ENCODE peak calls at places on chromosomes 1 and 21, in nine cellular contexts. B is adrenal gland; Q is CD8-positive, alpha-beta T cell; L is lung; W is PC-9; V is nephron progenitor cell; M is right lobe of liver; D is foreskin fibroblast; J is HFF-Myc. G is an unnamed sample.
A peak's percentile ranks its signal among the peaks of the same experiment; 100 is the strongest.

GRCh38 chr1:113868387-113869083 is 3.0 kb downstream of the PTPN22 start:
- DNase-seq in M (no peak), Q (no peak), D (peak; percentile 74), V (no peak), W (no peak), B (no peak), J (no peak), L (no peak), G (no peak)

GRCh38 chr1:246609632-246610031 is 43.4 kb downstream of the CNST start:
- DNase-seq in L (no peak), D (no peak), J (no peak), M (no peak), Q (no peak), V (no peak), W (no peak), B (no peak), G (no peak)

GRCh38 chr1:10338047-10338446 is 60.8 kb upstream of the PGD start:
- DNase-seq in J (peak; percentile 12), D (peak; percentile 64), M (no peak), V (peak; percentile 41), L (peak; percentile 32), Q (no peak), W (peak; percentile 18), B (peak; percentile 53), G (peak; percentile 3)

GRCh38 chr1:17567582-17567981 is 28.1 kb downstream of the ARHGEF10L start:
- DNase-seq in W (no peak), Q (no peak), M (no peak), V (no peak), D (peak; percentile 86), L (no peak), J (peak; percentile 20), B (peak; percentile 57), G (no peak)

GRCh38 chr1:173406783-173407230 is 70.3 kb upstream of the PRDX6 start:
- DNase-seq in W (no peak), L (no peak), B (peak; percentile 30), D (no peak), J (no peak), Q (no peak), M (no peak), V (no peak), G (no peak)

GRCh38 chr1:178060789-178061556 is 32.9 kb upstream of the RASAL2 start:
- DNase-seq in J (no peak), Q (no peak), D (peak; percentile 75), V (no peak), M (no peak), W (peak; percentile 51), L (no peak), B (peak; percentile 33), G (peak; percentile 92)

GRCh38 chr1:212982430-212983152 is 32.2 kb downstream of the VASH2 start:
- DNase-seq in W (no peak), Q (no peak), B (peak; percentile 46), L (peak; percentile 15), J (no peak), D (no peak), M (no peak), V (no peak), G (no peak)

GRCh38 chr1:230156068-230156467 is 89.0 kb downstream of the GALNT2 start:
- DNase-seq in J (no peak), B (no peak), Q (no peak), D (no peak), L (no peak), W (no peak), M (peak; percentile 14), V (no peak), G (no peak)

GRCh38 chr21:37149411-37149810 is 76.4 kb downstream of the TTC3 start:
- DNase-seq in B (no peak), W (no peak), M (no peak), D (peak; percentile 81), L (no peak), Q (no peak), V (no peak), J (no peak), G (no peak)

GRCh38 chr21:37146320-37147225 is 73.5 kb downstream of the TTC3 start:
- DNase-seq in D (no peak), V (no peak), J (no peak), W (no peak), M (no peak), Q (no peak), L (no peak), B (no peak), G (no peak)

GRCh38 chr21:37139902-37140301 is 66.8 kb downstream of the TTC3 start:
- DNase-seq in L (no peak), B (no peak), Q (no peak), D (peak; percentile 37), J (no peak), V (no peak), M (no peak), W (no peak), G (peak; percentile 97)

DNA sequence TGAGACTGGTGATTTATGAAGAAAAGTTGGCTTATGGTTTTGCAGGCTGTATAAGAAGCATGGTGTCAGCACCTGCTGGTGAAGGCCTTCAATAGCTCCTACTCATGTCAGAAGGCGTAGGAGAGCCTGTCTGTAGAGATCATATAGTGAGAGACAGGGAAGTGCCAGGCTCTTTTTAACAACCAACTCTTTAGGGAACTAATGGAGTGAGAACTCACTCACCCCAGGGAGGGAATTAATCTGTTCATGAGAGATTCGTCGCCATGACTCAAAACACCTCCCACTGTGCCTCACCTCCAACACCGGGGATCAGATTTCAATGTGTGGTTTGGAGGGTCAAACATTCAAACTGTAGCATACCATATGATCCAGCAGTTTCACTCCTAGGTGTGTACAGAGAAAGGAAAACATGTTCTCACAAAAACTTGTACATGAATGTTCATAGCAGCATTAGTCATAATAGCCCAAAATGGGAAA is 72.6 kb downstream of the TTC3 start:
- DNase-seq in M (no peak), D (peak; percentile 27), W (no peak), V (no peak), Q (no peak), J (no peak), L (no peak), B (no peak), G (no peak)
- TF ChIP-seq CTCF in M (no peak), D (no peak), W (no peak), V (no peak), Q (no peak), J (no peak), L (no peak), B (no peak), G (no peak)

DNA sequence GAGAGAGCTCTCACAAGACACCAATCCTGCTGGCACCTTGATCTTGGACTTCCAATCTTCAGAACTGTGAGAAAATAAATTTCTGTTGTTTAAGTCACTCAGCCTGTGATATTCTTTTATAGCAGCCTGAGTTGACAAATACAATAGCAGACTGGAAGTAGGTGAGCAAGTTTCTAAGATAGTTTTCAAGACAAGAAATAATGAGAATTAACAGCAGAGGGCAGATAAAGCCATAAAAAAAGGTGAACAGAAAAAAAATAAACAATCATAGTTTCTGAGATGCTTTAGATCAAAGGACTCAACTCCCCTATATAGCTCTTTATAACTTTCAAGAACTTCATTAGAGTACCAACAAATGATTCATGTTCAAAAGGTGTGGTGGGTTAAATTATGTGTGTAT is 119.8 kb downstream of the PLPPR5 start:
- DNase-seq in B (no peak), J (no peak), M (no peak), D (no peak), Q (no peak), W (no peak), V (no peak), L (no peak), G (no peak)
- TF ChIP-seq CTCF in B (no peak), J (no peak), M (no peak), D (no peak), Q (no peak), W (peak; percentile 23), V (no peak), L (no peak), G (no peak)

GRCh38 chr1:155137129-155137528 is 1.5 kb downstream of the SLC50A1 start:
- DNase-seq in Q (no peak), B (no peak), M (no peak), D (no peak), W (no peak), J (no peak), L (no peak), V (no peak), G (no peak)

GRCh38 chr1:155134322-155134721 is 1.3 kb upstream of the SLC50A1 start:
- DNase-seq in Q (no peak), L (no peak), M (no peak), D (no peak), B (no peak), J (no peak), V (no peak), W (no peak), G (no peak)

GRCh38 chr1:155134858-155135415 is 715 bp upstream of the SLC50A1 start:
- DNase-seq in W (peak; percentile 94), Q (no peak), V (peak; percentile 66), L (peak; percentile 93), B (peak; percentile 98), D (peak; percentile 97), M (peak; percentile 88), J (peak; percentile 79), G (peak; percentile 91)

GRCh38 chr1:155136728-155137127 is 1.1 kb downstream of the SLC50A1 start:
- DNase-seq in Q (no peak), D (no peak), L (no peak), W (no peak), M (no peak), J (no peak), B (no peak), V (no peak), G (no peak)

DNA sequence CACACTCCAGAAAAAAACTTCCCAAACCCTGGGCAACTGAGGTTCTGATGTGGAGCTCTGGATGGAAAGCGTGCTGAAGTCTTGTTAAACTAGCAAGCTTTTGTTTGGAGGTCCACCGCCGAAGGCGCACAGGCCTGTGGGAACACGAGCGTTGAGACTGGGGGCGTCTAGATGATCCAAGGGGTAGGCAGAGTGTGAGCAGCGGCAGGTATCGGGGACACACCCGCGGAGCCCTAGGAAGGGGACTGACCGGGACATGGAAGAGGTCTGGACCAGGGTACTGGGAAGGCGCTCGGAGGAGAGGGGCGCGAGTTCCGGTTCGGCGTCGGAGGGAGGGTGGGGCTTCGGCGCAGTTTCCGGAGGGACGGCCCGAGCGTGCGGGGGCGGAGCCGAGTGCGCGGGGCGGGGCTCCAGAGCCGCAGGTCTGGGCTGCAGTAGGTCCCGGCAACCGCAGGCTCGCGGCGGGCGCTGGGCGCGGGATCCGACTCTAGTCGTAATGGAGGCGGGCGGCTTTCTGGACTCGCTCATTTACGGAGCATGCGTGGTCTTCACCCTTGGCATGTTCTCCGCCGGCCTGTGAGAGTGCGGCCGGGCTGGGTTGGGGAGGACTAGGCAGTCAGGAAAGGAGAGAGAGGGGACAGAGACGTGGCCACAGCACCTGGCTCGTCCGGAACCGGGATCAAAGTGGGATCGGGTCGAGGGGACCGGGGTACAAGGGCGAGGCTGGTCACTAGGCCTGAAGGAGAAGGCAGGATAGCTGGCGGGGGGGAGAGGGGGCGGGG is at the start of gene SLC50A1:
- DNase-seq in B (peak; percentile 97), W (peak; percentile 94), D (peak; percentile 98), Q (peak; percentile 87), V (peak; percentile 98), M (peak; percentile 96), L (peak; percentile 93), J (peak; percentile 65), G (peak; percentile 77)
- TF ChIP-seq CTCF in B (peak; percentile 18), W (peak; percentile 15), D (no peak), Q (no peak), V (no peak), M (peak; percentile 31), L (no peak), J (no peak), G (no peak)

DNA sequence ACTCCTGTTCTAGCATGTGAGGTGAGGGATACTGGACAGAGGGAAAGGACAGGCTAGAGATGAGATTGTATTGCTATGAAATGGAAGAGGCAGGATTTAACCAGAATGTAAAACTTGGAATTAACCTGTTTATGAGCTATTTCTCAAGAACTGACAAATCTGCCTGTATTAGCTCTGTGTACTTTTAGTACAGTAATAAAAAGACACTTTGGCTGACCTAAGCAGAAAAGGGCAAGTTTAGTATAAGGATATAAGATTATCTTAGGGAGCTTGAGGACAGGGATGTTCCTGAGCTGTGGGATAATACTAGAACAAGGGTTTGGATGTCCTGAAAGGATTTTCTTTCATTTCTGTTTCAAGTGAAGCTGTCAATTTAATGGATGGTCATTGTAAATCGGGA is 11.2 kb downstream of the ZCCHC17 start:
- DNase-seq in L (no peak), D (no peak), Q (no peak), B (no peak), J (no peak), M (no peak), V (no peak), W (no peak), G (no peak)
- TF ChIP-seq CTCF in L (no peak), D (no peak), Q (no peak), B (no peak), J (no peak), M (no peak), V (no peak), W (no peak), G (no peak)

G was measured in retinal pigment epithelial cell.